ENCODE peak calls at places on chromosomes 11 and 22, in five cellular contexts. U is stimulated activated CD8-positive, alpha-beta memory T cell treated with anti-CD3 and anti-CD28 coated beads, Interleukin-7, amount 100 ng/mL, for 48 hours; Y is pons; L is pancreas; Q is CD4-positive, alpha-beta T cell. B is an unnamed sample.

GRCh38 chr11:46827995-46828394 is 18.1 kb downstream of the CKAP5 start:
- DNase-seq in U (no peak), Y (no peak), Q (no peak), L (no peak), B (no peak)

GRCh38 chr22:21045585-21046294 is at the start of gene LRRC74B:
- DNase-seq in L (peak; percentile 90), Y (peak; percentile 73), U (peak; percentile 64), Q (peak; percentile 58), B (peak; percentile 88)

GRCh38 chr22:38758276-38758945 is 2.6 kb upstream of the SUN2 start:
- DNase-seq in L (no peak), Q (peak; percentile 72), Y (peak; percentile 11), U (peak; percentile 65), B (no peak)

GRCh38 chr11:118102721-118103261 is 16.0 kb upstream of the SMIM35 start:
- DNase-seq in L (peak; percentile 34), U (no peak), Q (no peak), Y (no peak), B (no peak)

GRCh38 chr11:46055371-46055770 is 65.9 kb downstream of the PHF21A start:
- DNase-seq in L (no peak), Q (no peak), U (no peak), Y (no peak), B (no peak)

GRCh38 chr11:120337133-120337895 is 1.1 kb downstream of the ARHGEF12 start:
- DNase-seq in Y (peak; percentile 49), U (no peak), Q (no peak), L (peak; percentile 60), B (peak; percentile 32)

GRCh38 chr11:33742249-33742851 is 6.1 kb upstream of the CD59 start:
- DNase-seq in Y (peak; percentile 55), U (no peak), Q (no peak), L (no peak), B (no peak)

GRCh38 chr11:82003671-82004148 is 730.0 kb downstream of the FAM181B start:
- DNase-seq in U (peak; percentile 52), L (no peak), Q (no peak), Y (no peak), B (no peak)

GRCh38 chr11:128470081-128470480 is 117.3 kb downstream of the ETS1 start:
- DNase-seq in L (no peak), U (no peak), Q (no peak), Y (no peak), B (no peak)

GRCh38 chr22:44192811-44193536 is 12.2 kb downstream of the PARVG start:
- DNase-seq in U (no peak), L (peak; percentile 49), Q (no peak), Y (no peak), B (no peak)

GRCh38 chr22:33431300-33431699 is 373.1 kb upstream of the SYN3 start:
- DNase-seq in L (no peak), Q (no peak), U (no peak), Y (no peak), B (no peak)

GRCh38 chr11:98979212-98979611 is 41.5 kb upstream of the CNTN5 start:
- DNase-seq in U (no peak), Y (no peak), L (no peak), Q (no peak), B (no peak)

GRCh38 chr11:73217131-73217809 is 811 bp upstream of the P2RY2 start:
- DNase-seq in L (peak; percentile 62), Q (no peak), U (no peak), Y (peak; percentile 31), B (no peak)

GRCh38 chr11:94563176-94563847 is 3.9 kb upstream of the PIWIL4 start:
- DNase-seq in L (no peak), Q (no peak), Y (no peak), U (no peak), B (no peak)

GRCh38 chr11:65606876-65607613 is 7.0 kb downstream of the MAP3K11 start:
- DNase-seq in L (peak; percentile 72), Q (no peak), Y (peak; percentile 95), U (no peak), B (peak; percentile 95)

GRCh38 chr22:46446799-46447198 is 90.6 kb downstream of the CELSR1 start:
- DNase-seq in L (no peak), Y (no peak), Q (no peak), U (no peak), B (no peak)

GRCh38 chr22:45975266-45976161 is 1.4 kb downstream of the WNT7B start:
- DNase-seq in Y (no peak), Q (no peak), U (no peak), L (peak; percentile 59), B (peak; percentile 31)

GRCh38 chr11:60122414-60123036 is 34.1 kb downstream of the MS4A2 start:
- DNase-seq in U (no peak), L (no peak), Y (no peak), Q (no peak), B (no peak)

GRCh38 chr11:62707277-62707771 is at the start of the genes BSCL2 and GNG3:
- DNase-seq in U (no peak), Q (no peak), Y (peak; percentile 62), L (no peak), B (no peak)

GRCh38 chr11:111912535-111912934 is at the start of gene HSPB2:
- DNase-seq in U (no peak), Q (no peak), L (peak; percentile 58), Y (no peak), B (no peak)

GRCh38 chr11:78744202-78744601 is 169.5 kb upstream of the NARS2 start:
- DNase-seq in L (no peak), Y (no peak), Q (no peak), U (no peak), B (no peak)

GRCh38 chr22:19478086-19478392 is 954 bp downstream of the UFD1 start:
- DNase-seq in Q (no peak), U (no peak), L (no peak), Y (no peak), B (no peak)